ENCODE peak calls at places on chromosome 11, in six cellular contexts. V is lung; W is CD8-positive, alpha-beta T cell; O is IMR-90; E is heart left ventricle; Y is sigmoid colon. X is an unnamed sample.
A peak's percentile ranks its signal among the peaks of the same experiment; 100 is the strongest.

GRCh38 chr11:122668562-122669090 is 13.1 kb downstream of the UBASH3B start:
- DNase-seq in W (no peak), O (peak; percentile 98), Y (no peak), V (no peak), E (no peak), X (no peak)

GRCh38 chr11:27319065-27319464 is 44.0 kb downstream of the CCDC34 start:
- DNase-seq in Y (no peak), W (no peak), O (peak; percentile 72), V (no peak), E (no peak), X (no peak)

GRCh38 chr11:26285593-26285992 is 46.3 kb upstream of the ANO3 start:
- DNase-seq in W (no peak), E (no peak), V (no peak), O (no peak), Y (no peak), X (no peak)

GRCh38 chr11:57885298-57886035 is 123.9 kb downstream of the CTNND1 start:
- DNase-seq in W (no peak), V (no peak), E (no peak), O (peak; percentile 42), Y (no peak), X (no peak)

GRCh38 chr11:78789365-78789764 is 214.7 kb upstream of the NARS2 start:
- DNase-seq in V (no peak), E (no peak), W (no peak), O (no peak), Y (no peak), X (no peak)

GRCh38 chr11:59102259-59102765 is 4.7 kb upstream of the FAM111B start:
- DNase-seq in O (peak; percentile 13), Y (peak; percentile 69), W (peak; percentile 23), V (peak; percentile 73), E (peak; percentile 38), X (no peak)

GRCh38 chr11:69369945-69370344 is 76.0 kb downstream of the MYEOV start:
- DNase-seq in O (no peak), E (no peak), Y (no peak), W (no peak), V (no peak), X (no peak)

GRCh38 chr11:122202951-122203456 is 87.0 kb upstream of the BLID start:
- DNase-seq in W (no peak), Y (peak; percentile 89), O (peak; percentile 71), V (peak; percentile 70), E (peak; percentile 63), X (peak; percentile 73)

GRCh38 chr11:96154802-96155520 is 188.0 kb downstream of the MAML2 start:
- DNase-seq in Y (no peak), O (peak; percentile 80), E (no peak), V (no peak), W (no peak), X (no peak)

GRCh38 chr11:96158126-96158525 is 184.9 kb downstream of the MAML2 start:
- DNase-seq in E (no peak), W (no peak), V (no peak), Y (no peak), O (no peak), X (no peak)

GRCh38 chr11:96156379-96156722 is 186.6 kb downstream of the MAML2 start:
- DNase-seq in E (no peak), W (no peak), O (no peak), Y (peak; percentile 77), V (no peak), X (no peak)

GRCh38 chr11:96157517-96157873 is 185.5 kb downstream of the MAML2 start:
- DNase-seq in V (no peak), W (no peak), O (no peak), E (no peak), Y (no peak), X (no peak)

GRCh38 chr11:96155627-96156378 is 187.2 kb downstream of the MAML2 start:
- DNase-seq in O (peak; percentile 97), E (peak; percentile 85), V (peak; percentile 53), W (no peak), Y (peak; percentile 91), X (peak; percentile 84)
- H3K27ac ChIP-seq in O (peak overlapping the region; percentile 86), E (peak overlapping the region; percentile 89), V (peak overlapping the region; percentile 85), W (no peak overlapping the region), Y (peak overlapping the region; percentile 74), X (peak overlapping the region; percentile 91)

GRCh38 chr11:117511483-117511934 is 183.9 kb downstream of the CEP164 start:
- DNase-seq in O (no peak), Y (no peak), E (no peak), W (no peak), V (no peak), X (no peak)
- H3K4me3 ChIP-seq in O (no peak overlapping the region), Y (no peak overlapping the region), E (no peak overlapping the region), W (no peak overlapping the region), V (no peak overlapping the region), X (no peak overlapping the region)

GRCh38 chr11:17694711-17695110 is 24.7 kb upstream of the MYOD1 start:
- DNase-seq in E (no peak), O (no peak), Y (no peak), W (no peak), V (no peak), X (no peak)

GRCh38 chr11:17693531-17693930 is 25.8 kb upstream of the MYOD1 start:
- DNase-seq in O (no peak), E (no peak), V (no peak), W (no peak), Y (no peak), X (no peak)

GRCh38 chr11:17692931-17693330 is 26.4 kb upstream of the MYOD1 start:
- DNase-seq in Y (no peak), W (no peak), O (no peak), E (no peak), V (no peak), X (no peak)

GRCh38 chr11:17692006-17692405 is 27.4 kb upstream of the MYOD1 start:
- DNase-seq in W (no peak), Y (no peak), E (no peak), O (no peak), V (no peak), X (no peak)

DNA sequence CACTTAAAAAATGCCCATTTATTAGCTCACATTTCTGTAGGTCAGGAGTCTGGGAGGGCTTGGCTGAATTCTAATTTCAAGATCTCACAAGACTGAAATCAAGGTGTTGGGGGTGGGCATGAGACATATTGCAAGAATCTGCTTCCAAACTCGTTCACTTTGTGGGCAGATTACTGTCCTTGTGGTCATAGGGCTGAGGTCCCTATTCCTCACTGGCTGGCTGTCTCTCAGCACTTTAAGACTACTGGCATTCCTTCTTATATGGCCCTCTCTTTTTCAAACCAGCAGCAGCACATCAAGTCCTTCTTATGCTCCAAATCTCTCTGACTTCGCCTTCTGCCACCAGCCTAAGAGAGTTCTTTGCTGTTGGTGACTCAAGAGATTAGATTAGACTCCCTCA is 27.8 kb upstream of the MYOD1 start:
- DNase-seq in O (no peak), W (no peak), Y (no peak), V (no peak), E (no peak), X (no peak)
- H3K27me3 ChIP-seq in O (peaks cover 38% of the 10 kb centered on the region), W (peaks cover 10% of the 10 kb centered on the region), Y (peaks cover 30% of the 10 kb centered on the region), V (peaks cover 14% of the 10 kb centered on the region), E (peaks cover 16% of the 10 kb centered on the region), X (peaks cover 70% of the 10 kb centered on the region)

DNA sequence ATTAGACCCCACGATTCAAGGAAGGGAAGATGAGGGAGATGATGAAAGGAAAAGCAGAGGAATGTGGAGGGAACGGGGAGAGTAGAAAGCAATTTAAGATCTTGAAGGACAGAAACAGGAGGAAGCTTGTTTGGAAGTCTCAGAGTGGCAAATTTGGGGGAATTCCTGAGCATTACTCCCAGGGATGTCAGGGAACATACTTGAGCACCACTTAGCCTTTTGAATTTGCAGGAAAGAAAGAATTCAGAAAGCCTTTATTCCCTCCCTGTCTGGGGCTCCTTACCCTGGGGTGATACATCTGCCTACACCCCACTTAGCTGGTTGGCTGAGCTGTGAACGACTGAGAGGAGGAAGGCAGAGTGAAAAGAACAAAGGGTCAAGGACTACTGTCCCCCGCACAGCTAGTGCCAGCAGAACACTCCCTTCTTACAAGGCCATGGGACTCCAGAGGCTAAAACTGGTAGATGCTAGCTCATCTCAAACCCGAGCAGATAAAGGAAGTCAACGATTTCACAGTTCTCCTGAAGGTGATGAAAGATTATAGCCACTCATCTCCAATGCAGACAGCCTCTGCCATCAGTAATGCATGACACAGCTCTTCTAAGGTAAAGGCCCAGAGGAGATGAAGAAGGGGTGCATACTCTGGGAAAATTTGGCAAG is 84.0 kb upstream of the AKIP1 start:
- DNase-seq in Y (peak; percentile 5), E (no peak), O (no peak), V (no peak), W (no peak), X (no peak)
- H3K27ac ChIP-seq in Y (peak overlapping the region; percentile 26), E (peak overlapping the region; percentile 10), O (peak overlapping the region; percentile 91), V (no peak overlapping the region), W (no peak overlapping the region), X (no peak overlapping the region)

DNA sequence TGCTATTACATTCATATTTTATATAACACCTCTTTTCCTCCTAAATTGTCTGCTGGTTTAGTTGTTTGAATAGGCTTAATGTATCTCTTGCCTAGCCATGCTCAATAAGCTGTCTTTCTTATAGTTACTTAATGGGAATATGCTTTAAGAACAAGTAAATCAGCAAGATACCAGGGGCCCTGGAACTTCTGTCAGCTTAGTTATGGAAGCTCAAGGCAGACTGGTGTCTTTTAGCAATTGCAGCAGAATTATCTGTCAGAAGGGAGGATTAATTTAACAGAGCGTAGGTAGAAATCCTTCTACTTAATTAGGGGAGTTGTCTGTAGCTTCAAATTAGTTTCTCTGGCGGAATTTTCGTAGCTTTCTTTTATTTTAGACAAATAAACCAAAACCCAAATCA is 94.9 kb downstream of the C11orf91 start:
- DNase-seq in V (no peak), W (no peak), Y (no peak), E (no peak), O (no peak), X (no peak)
- H3K4me3 ChIP-seq in V (no peak overlapping the region), W (no peak overlapping the region), Y (no peak overlapping the region), E (no peak overlapping the region), O (no peak overlapping the region), X (no peak overlapping the region)

DNA sequence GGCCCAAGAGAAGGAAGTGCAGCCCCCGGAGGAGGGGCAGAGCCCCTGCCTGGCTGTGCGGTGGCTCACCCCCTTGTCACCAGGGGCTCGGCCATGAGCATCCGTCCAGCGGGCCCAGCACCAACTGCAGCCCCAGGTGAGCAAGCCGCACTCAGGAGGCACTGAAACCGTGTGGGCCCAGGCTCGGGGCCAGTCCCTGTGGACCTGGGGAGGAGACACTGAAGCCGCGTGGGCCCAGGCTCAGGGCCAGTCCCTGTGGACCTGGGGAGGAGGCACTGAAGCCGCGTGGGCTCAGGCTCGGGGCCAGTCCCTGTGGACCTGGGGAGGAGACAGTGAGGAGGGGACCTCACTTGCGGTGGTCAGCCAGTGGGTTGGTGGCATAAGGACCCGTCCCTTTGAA is 13.9 kb downstream of the LSP1 start:
- DNase-seq in O (no peak), Y (no peak), E (peak; percentile 26), W (no peak), V (no peak), X (no peak)
- H3K27me3 ChIP-seq in O (peaks cover 26% of the 10 kb centered on the region), Y (peaks cover 25% of the 10 kb centered on the region), E (no peaks in the 10 kb centered on the region), W (no peaks in the 10 kb centered on the region), V (no peaks in the 10 kb centered on the region), X (no peaks in the 10 kb centered on the region)